ENCODE peak calls at places on chromosomes 4 and X, in five cellular contexts. O is left lung, L is HFF-Myc, W is left ventricle myocardium inferior, Y is cardiac fibroblast. G is an unnamed sample.

GRCh38 chrX:13685126-13685763 is 3.7 kb upstream of the RAB9A start:
- DNase-seq in L (no peak), O (no peak), W (no peak), Y (no peak), G (no peak)

GRCh38 chr4:84179413-84179812 is 319.7 kb downstream of the NKX6-1 start:
- DNase-seq in Y (no peak), W (no peak), O (no peak), L (no peak), G (no peak)

GRCh38 chrX:153725039-153725831 is 579 bp downstream of the ABCD1 start:
- DNase-seq in O (no peak), Y (no peak), L (no peak), W (no peak), G (no peak)

GRCh38 chr4:39975488-39976089 is 2.1 kb downstream of the PDS5A start:
- DNase-seq in W (no peak), Y (peak), L (no peak), O (no peak), G (no peak)

GRCh38 chr4:1246111-1246881 is 2.6 kb downstream of the CTBP1 start:
- DNase-seq in Y (no peak), W (peak), O (peak), L (no peak), G (peak)

GRCh38 chr4:53605783-53606182 is 14.5 kb upstream of the LNX1 start:
- DNase-seq in L (no peak), W (no peak), Y (no peak), O (no peak), G (no peak)

GRCh38 chr4:40055873-40056721 is 553 bp upstream of the N4BP2 start:
- DNase-seq in W (peak), O (peak), L (peak), Y (peak), G (peak)

GRCh38 chr4:39521253-39521908 is 5.9 kb downstream of the UGDH start:
- DNase-seq in W (no peak), O (no peak), Y (peak), L (peak), G (no peak)

GRCh38 chrX:20217279-20217678 is 49.4 kb downstream of the RPS6KA3 start:
- DNase-seq in O (no peak), Y (peak), W (no peak), L (peak), G (no peak)

GRCh38 chr4:121358473-121358872 is 22.3 kb downstream of the QRFPR start:
- DNase-seq in O (no peak), L (peak), W (no peak), Y (peak), G (no peak)

GRCh38 chr4:24229976-24230375 is 340.1 kb upstream of the PPARGC1A start:
- DNase-seq in L (no peak), O (no peak), Y (peak), W (no peak), G (no peak)

GRCh38 chr4:84681488-84682274 is 98.8 kb downstream of the CDS1 start:
- DNase-seq in O (no peak), Y (peak), L (peak), W (no peak), G (no peak)

GRCh38 chr4:87171944-87172343 is 48.5 kb downstream of the KLHL8 start:
- DNase-seq in W (no peak), O (no peak), Y (no peak), L (no peak), G (no peak)

GRCh38 chrX:97633798-97634197 is 750.1 kb downstream of the RPA4 start:
- DNase-seq in Y (no peak), W (no peak), O (no peak), L (no peak), G (no peak)

GRCh38 chrX:110410598-110410997 is 52.0 kb downstream of the RTL9 start:
- DNase-seq in Y (no peak), L (no peak), O (no peak), W (no peak), G (no peak)

GRCh38 chr4:3124070-3124767 is 49.7 kb downstream of the HTT start:
- DNase-seq in L (no peak), Y (peak), W (no peak), O (no peak), G (no peak)

GRCh38 chr4:22202351-22203343 is 254.1 kb upstream of the KCNIP4 start:
- DNase-seq in Y (no peak), W (no peak), O (no peak), L (no peak), G (no peak)

GRCh38 chr4:54971474-54971950 is 153.9 kb downstream of the KDR start:
- DNase-seq in L (peak), W (no peak), Y (peak), O (no peak), G (no peak)

GRCh38 chrX:154367474-154368308 is 6.7 kb downstream of the FLNA start:
- DNase-seq in O (no peak), W (no peak), Y (no peak), L (no peak), G (no peak)

GRCh38 chr4:110190249-110190648 is 8.2 kb downstream of the ELOVL6 start:
- DNase-seq in W (no peak), L (no peak), O (no peak), Y (peak), G (no peak)

GRCh38 chr4:85427123-85427522 is 47.8 kb upstream of the ARHGAP24 start:
- DNase-seq in L (no peak), O (no peak), Y (no peak), W (no peak), G (no peak)

GRCh38 chr4:74158561-74159396 is 861 bp downstream of the MTHFD2L start:
- DNase-seq in L (no peak), Y (peak), O (no peak), W (no peak), G (no peak)

GRCh38 chrX:41723821-41724220 is at the start of gene GPR82:
- DNase-seq in W (no peak), Y (no peak), L (no peak), O (no peak), G (no peak)
- H3K4me3 ChIP-seq in W (no peak), Y (no peak), L (no peak), O (no peak), G (no peak)

DNA sequence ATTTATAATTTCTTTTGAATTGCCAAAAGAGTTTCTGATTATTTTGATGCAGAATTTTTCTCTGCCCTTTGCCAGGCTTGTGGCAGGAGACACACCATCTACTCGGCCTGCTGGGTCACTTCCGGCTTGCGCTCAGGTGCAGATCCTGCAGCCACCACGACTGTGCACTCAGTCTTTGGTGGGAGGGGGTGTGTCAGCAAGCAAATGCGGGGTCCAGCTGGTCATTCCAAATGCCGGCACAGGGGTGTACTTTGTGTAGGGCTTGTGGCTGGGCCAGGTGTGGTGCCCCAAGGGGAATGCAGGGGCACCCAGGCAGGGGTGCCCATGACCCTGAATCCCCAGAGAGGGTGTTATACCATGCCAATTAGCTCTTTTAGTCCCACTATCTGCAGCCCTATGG is 673.0 kb downstream of the TLL1 start:
- DNase-seq in W (no peak), O (no peak), Y (no peak), L (no peak), G (no peak)
- H3K4me3 ChIP-seq in W (no peak), O (no peak), Y (no peak), L (no peak), G (no peak)

GRCh38 chr4:112378858-112379257 is 81.7 kb downstream of the ALPK1 start:
- DNase-seq in W (no peak), L (no peak), Y (peak), O (no peak), G (no peak)

GRCh38 chr4:112377701-112378620 is 80.8 kb downstream of the ALPK1 start:
- DNase-seq in W (no peak), L (no peak), Y (no peak), O (no peak), G (no peak)

GRCh38 chr4:112377127-112377635 is 80.0 kb downstream of the ALPK1 start:
- DNase-seq in O (no peak), Y (no peak), L (no peak), W (no peak), G (no peak)

GRCh38 chr4:112381996-112382692 is 85.0 kb downstream of the ALPK1 start:
- DNase-seq in L (no peak), W (no peak), Y (no peak), O (no peak), G (no peak)

DNA sequence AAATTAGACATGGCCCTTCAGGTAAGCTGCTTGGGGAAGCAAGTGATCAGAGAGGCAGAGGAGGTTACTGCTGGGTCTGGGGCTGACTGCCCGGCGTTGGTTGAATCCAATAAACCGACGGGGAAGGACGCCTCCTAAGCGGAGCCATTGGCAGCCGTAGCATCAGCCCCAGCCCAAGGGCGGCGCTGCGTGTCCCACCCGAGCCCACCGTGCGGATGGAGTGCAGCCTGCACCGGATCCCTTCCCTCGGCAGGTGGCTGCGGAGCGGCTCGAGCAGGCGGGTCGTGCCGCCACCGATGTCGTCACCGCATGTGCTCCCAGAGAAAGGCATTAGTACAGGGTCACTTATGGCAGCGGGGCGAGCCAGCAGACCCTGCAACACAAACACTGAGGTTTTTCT is 82.1 kb downstream of the ALPK1 start:
- DNase-seq in W (no peak), Y (no peak), O (no peak), L (no peak), G (no peak)
- H3K4me3 ChIP-seq in W (peak), Y (no peak), O (no peak), L (no peak), G (peak)

GRCh38 chrX:53684415-53685192 is 1.9 kb downstream of the HUWE1 start:
- DNase-seq in Y (no peak), O (no peak), L (no peak), W (no peak), G (no peak)

GRCh38 chrX:53685711-53686110 is 808 bp downstream of the HUWE1 start:
- DNase-seq in O (no peak), W (no peak), Y (no peak), L (no peak), G (no peak)

GRCh38 chrX:53683556-53684414 is 2.7 kb downstream of the HUWE1 start:
- DNase-seq in O (peak), L (peak), Y (peak), W (peak), G (peak)

GRCh38 chrX:53681661-53682060 is 4.9 kb downstream of the HUWE1 start:
- DNase-seq in W (no peak), L (no peak), Y (peak), O (no peak), G (no peak)

DNA sequence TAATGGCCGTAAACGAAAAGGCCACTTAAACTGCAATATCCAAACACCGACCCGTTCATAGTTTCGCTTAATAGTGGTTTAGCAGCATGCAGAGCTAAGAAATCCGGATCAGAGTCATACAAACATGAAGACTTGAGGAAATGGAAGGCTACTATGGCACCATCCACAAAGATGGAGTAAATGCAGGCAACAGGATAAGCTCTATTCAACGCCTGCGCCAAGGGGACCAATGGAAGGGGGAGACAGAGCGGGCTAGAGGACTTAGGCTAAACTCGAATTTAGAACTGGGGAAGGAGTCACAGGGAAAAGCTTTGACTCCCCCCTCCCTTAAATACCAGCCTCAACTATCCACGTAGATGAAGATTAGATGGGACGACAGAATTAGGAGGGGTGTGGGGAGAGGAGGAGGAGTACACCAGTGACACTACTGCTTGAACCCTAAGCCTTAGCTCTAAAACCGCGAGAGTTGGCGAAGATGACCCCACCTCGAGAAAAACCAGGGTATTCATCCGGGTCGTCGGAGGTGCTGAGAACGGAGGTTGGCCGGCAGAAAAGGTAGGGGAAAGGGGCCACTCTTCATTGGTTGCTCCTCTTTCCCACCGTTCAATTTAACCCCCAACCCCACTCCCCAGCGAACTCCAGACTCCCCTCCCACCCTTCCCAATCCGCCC is 3.5 kb downstream of the HUWE1 start:
- DNase-seq in Y (peak), L (no peak), W (no peak), O (no peak), G (no peak)
- H3K4me3 ChIP-seq in Y (peak), L (peak), W (peak), O (peak), G (peak)

DNA sequence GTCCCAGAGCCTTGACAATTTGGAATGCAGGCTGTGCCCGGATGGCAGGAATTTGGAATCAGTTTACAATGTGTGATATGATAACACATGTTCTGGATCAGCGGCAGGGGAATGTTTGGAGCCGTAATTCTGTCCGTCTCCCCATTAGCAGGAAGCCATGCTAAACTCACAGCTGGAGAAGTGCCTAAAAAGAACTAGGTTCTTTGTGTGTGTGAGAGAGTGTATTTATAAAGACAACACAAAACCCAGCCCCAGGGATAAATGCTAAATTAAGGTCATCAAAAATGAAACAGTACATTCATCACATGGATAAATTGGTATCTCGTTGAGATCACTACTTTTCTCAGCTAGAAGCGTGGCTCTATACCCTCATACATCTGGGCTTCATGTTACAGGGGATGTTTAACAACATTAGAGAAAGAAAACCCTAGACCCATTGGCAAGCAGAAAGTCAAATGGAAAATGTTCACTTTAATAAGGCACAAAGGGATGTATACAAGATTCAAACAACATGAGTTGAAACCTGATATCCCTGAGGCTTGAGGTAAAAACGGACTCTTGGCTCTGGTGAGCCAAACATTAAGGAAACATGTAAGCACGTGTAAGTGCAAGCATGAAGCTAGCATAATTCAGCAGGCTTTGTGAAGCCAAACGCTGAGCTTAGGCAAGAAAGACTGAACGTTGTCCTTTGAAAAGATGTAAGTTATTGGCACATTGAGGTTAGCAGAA is 18.0 kb upstream of the TMEM131L start:
- DNase-seq in O (no peak), L (no peak), W (no peak), Y (peak), G (no peak)
- H3K4me3 ChIP-seq in O (no peak), L (peak), W (peak), Y (peak), G (peak)